ENCODE peak calls at places on chromosomes 7 and 10, in nine cellular contexts. C is LoVo, E is GM04503, X is RPMI8226, M is SK-MEL-5, Y is NCI-H1417, O is neural crest cell, Q is fibroblast of lung, D is nucleus accumbens. H is an unnamed sample.

GRCh38 chr10:131474426-131474825 is 162.9 kb upstream of the TCERG1L start:
- DNase-seq in D (no peak), Q (no peak), X (no peak), M (no peak), Y (no peak), C (no peak), O (no peak), E (no peak), H (no peak)

GRCh38 chr10:15898046-15898445 is 37.7 kb upstream of the MINDY3 start:
- DNase-seq in M (peak), Q (peak), E (no peak), O (no peak), Y (no peak), X (peak), D (no peak), C (peak), H (peak)

GRCh38 chr10:110775406-110775805 is 96.3 kb upstream of the PDCD4 start:
- DNase-seq in X (no peak), Y (no peak), C (peak), E (no peak), M (no peak), Q (no peak), D (no peak), O (no peak), H (no peak)

GRCh38 chr7:116464375-116464774 is 35.2 kb upstream of the CAV2 start:
- DNase-seq in D (no peak), C (no peak), Y (no peak), Q (peak), O (no peak), X (no peak), M (no peak), E (no peak), H (no peak)

GRCh38 chr7:3068568-3068967 is 24.9 kb upstream of the CARD11 start:
- DNase-seq in Y (no peak), C (no peak), D (no peak), Q (no peak), E (no peak), M (no peak), O (no peak), X (peak), H (no peak)

GRCh38 chr10:93456480-93456879 is 25.7 kb downstream of the MYOF start:
- DNase-seq in O (no peak), M (no peak), Y (no peak), C (no peak), E (no peak), D (no peak), Q (no peak), X (no peak), H (no peak)

GRCh38 chr7:105830405-105831218 is 45.8 kb downstream of the ATXN7L1 start:
- DNase-seq in Y (no peak), X (no peak), D (no peak), O (no peak), Q (peak), M (peak), E (peak), C (peak), H (peak)

GRCh38 chr7:25891591-25891990 is 260.4 kb upstream of the NFE2L3 start:
- DNase-seq in Y (no peak), E (no peak), Q (no peak), O (no peak), C (peak), M (no peak), D (no peak), X (peak), H (no peak)

GRCh38 chr7:157389951-157390730 is 53.3 kb downstream of the DNAJB6 start:
- DNase-seq in Q (peak), C (no peak), Y (no peak), M (peak), X (no peak), D (no peak), E (peak), O (no peak), H (peak)

GRCh38 chr10:69089638-69090599 is 2.0 kb downstream of the SRGN start:
- DNase-seq in E (no peak), O (no peak), M (no peak), Y (no peak), D (no peak), Q (peak), X (peak), C (no peak), H (no peak)

GRCh38 chr10:1634239-1634638 is 103.1 kb downstream of the ADARB2 start:
- DNase-seq in X (no peak), E (no peak), M (no peak), D (no peak), C (no peak), O (no peak), Q (no peak), Y (no peak), H (no peak)

GRCh38 chr7:106623846-106624245 is 37.1 kb downstream of the CCDC71L start:
- DNase-seq in Q (peak), Y (no peak), X (no peak), M (no peak), O (no peak), C (peak), D (no peak), E (peak), H (no peak)

GRCh38 chr10:130459851-130460490 is 323.8 kb downstream of the GLRX3 start:
- DNase-seq in X (no peak), Q (no peak), E (no peak), C (no peak), Y (no peak), M (no peak), D (no peak), O (no peak), H (no peak)

GRCh38 chr10:29480281-29480954 is 154.4 kb downstream of the SVIL start:
- DNase-seq in E (no peak), M (no peak), D (no peak), X (no peak), C (no peak), O (no peak), Q (no peak), Y (no peak), H (no peak)

GRCh38 chr7:128738570-128739047 is 550 bp upstream of the CALU start:
- DNase-seq in Y (no peak), M (no peak), O (no peak), X (peak), Q (no peak), C (no peak), D (no peak), E (no peak), H (no peak)

GRCh38 chr7:110881731-110882130 is 209.2 kb upstream of the LRRN3 start:
- DNase-seq in Y (no peak), M (no peak), X (no peak), C (no peak), D (no peak), E (no peak), Q (no peak), O (no peak), H (no peak)

GRCh38 chr7:91263359-91264082 is 712 bp upstream of the FZD1 start:
- DNase-seq in M (peak), Y (peak), O (peak), X (peak), Q (peak), E (no peak), D (no peak), C (peak), H (no peak)

GRCh38 chr10:11225935-11226334 is 208.3 kb downstream of the CELF2 start:
- DNase-seq in D (no peak), O (no peak), Y (peak), X (peak), C (no peak), Q (no peak), M (no peak), E (no peak), H (peak)

GRCh38 chr10:124493191-124493936 is 31.7 kb downstream of the LHPP start:
- DNase-seq in O (no peak), E (no peak), D (no peak), Q (no peak), Y (peak), X (no peak), C (no peak), M (no peak), H (no peak)

GRCh38 chr10:86922553-86922961 is 34.9 kb downstream of the MMRN2 start:
- DNase-seq in O (no peak), D (no peak), C (no peak), Q (no peak), E (no peak), M (no peak), X (no peak), Y (no peak), H (no peak)

GRCh38 chr10:87550741-87551140 is 46.0 kb downstream of the MINPP1 start:
- DNase-seq in E (no peak), X (no peak), Y (no peak), D (no peak), M (no peak), C (no peak), O (no peak), Q (no peak), H (no peak)

GRCh38 chr10:109880886-109881467 is 42.3 kb downstream of the XPNPEP1 start:
- DNase-seq in Y (no peak), C (no peak), X (no peak), Q (no peak), E (no peak), O (no peak), M (no peak), D (no peak), H (no peak)

GRCh38 chr7:92809397-92810241 is 26.8 kb downstream of the CDK6 start:
- DNase-seq in Q (peak), X (peak), E (peak), M (peak), C (peak), O (no peak), Y (peak), D (no peak), H (peak)

GRCh38 chr10:110530131-110530831 is 32.6 kb downstream of the DUSP5 start:
- DNase-seq in Y (peak), Q (peak), M (no peak), D (no peak), E (peak), O (peak), X (no peak), C (peak), H (no peak)

GRCh38 chr10:24449334-24449740 is 240.4 kb downstream of the KIAA1217 start:
- DNase-seq in O (no peak), Y (no peak), Q (peak), C (no peak), X (peak), E (no peak), M (peak), D (no peak), H (peak)

GRCh38 chr10:77299257-77299656 is 338.4 kb downstream of the KCNMA1 start:
- DNase-seq in Y (no peak), E (no peak), Q (no peak), C (no peak), X (no peak), M (no peak), O (no peak), D (no peak), H (no peak)

GRCh38 chr7:141844256-141844655 is 3.0 kb upstream of the PRSS37 start:
- DNase-seq in E (no peak), C (no peak), Y (no peak), Q (no peak), M (no peak), D (no peak), X (no peak), O (no peak), H (no peak)

GRCh38 chr10:36675458-36675880 is 449.9 kb upstream of the ANKRD30A start:
- DNase-seq in Q (peak), D (no peak), X (no peak), C (no peak), E (peak), M (no peak), O (no peak), Y (no peak), H (no peak)

GRCh38 chr10:71860243-71861029 is 9.4 kb upstream of the PSAP start:
- DNase-seq in D (peak), Y (no peak), E (peak), M (peak), C (peak), Q (peak), O (peak), X (peak), H (peak)

GRCh38 chr7:17640730-17641377 is 299.4 kb downstream of the SNX13 start:
- DNase-seq in X (peak), Y (no peak), D (no peak), M (peak), Q (peak), C (peak), E (no peak), O (peak), H (peak)

GRCh38 chr7:80199072-80199471 is 64.4 kb downstream of the GNAI1 start:
- DNase-seq in Q (no peak), C (no peak), O (no peak), M (no peak), E (no peak), D (no peak), X (no peak), Y (no peak), H (no peak)

GRCh38 chr10:99711129-99711719 is 20.7 kb downstream of the COX15 start:
- DNase-seq in M (peak), E (peak), O (no peak), Y (no peak), C (peak), D (no peak), Q (peak), X (peak), H (peak)

GRCh38 chr7:30237271-30237695 is 47.1 kb upstream of the ZNRF2 start:
- DNase-seq in Q (no peak), D (no peak), E (no peak), M (no peak), O (no peak), X (peak), Y (no peak), C (no peak), H (no peak)

GRCh38 chr10:73857446-73857845 is 16.9 kb downstream of the CAMK2G start:
- DNase-seq in O (no peak), M (peak), D (no peak), Q (no peak), C (no peak), E (no peak), X (no peak), Y (no peak), H (no peak)

H was measured in foreskin melanocyte.